ENCODE peak calls at places on chromosomes 2 and 18, in eight cellular contexts. A is GM12864, Q is AG10803, G is cardiac fibroblast, P is right lobe of liver, U is psoas muscle, J is tibial artery, C is lower lobe of right lung. X is an unnamed sample.

GRCh38 chr18:43665239-43665788 is 388.0 kb upstream of the SYT4 start:
- DNase-seq in C (no peak), P (no peak), U (no peak), J (no peak), G (peak), Q (peak), A (no peak), X (peak)

GRCh38 chr2:64679673-64680425 is 26.1 kb upstream of the SERTAD2 start:
- DNase-seq in C (no peak), P (no peak), J (no peak), G (no peak), Q (no peak), U (no peak), A (no peak), X (no peak)

GRCh38 chr18:23107718-23108117 is 27.6 kb upstream of the CABLES1 start:
- DNase-seq in C (no peak), A (no peak), P (no peak), J (no peak), U (no peak), Q (no peak), G (no peak), X (no peak)

GRCh38 chr2:236793041-236794011 is 223.7 kb downstream of the ACKR3 start:
- DNase-seq in C (no peak), G (no peak), U (no peak), Q (no peak), J (no peak), P (no peak), A (no peak), X (no peak)

GRCh38 chr2:54455584-54456525 is at the start of gene SPTBN1:
- DNase-seq in A (no peak), P (peak), U (peak), C (peak), G (peak), J (peak), Q (peak), X (peak)

GRCh38 chr2:37506407-37507068 is 162.1 kb downstream of the QPCT start:
- DNase-seq in C (no peak), U (no peak), G (no peak), Q (peak), A (no peak), J (no peak), P (no peak), X (no peak)

GRCh38 chr2:96554293-96555145 is 18.0 kb downstream of the ARID5A start:
- DNase-seq in C (peak), G (peak), A (no peak), J (peak), P (peak), U (peak), Q (peak), X (no peak)

GRCh38 chr2:103289101-103289725 is 527.4 kb downstream of the TMEM182 start:
- DNase-seq in U (no peak), C (no peak), J (no peak), A (no peak), Q (no peak), P (no peak), G (no peak), X (no peak)

GRCh38 chr2:40364143-40364903 is 87.6 kb downstream of the SLC8A1 start:
- DNase-seq in G (peak), C (no peak), J (no peak), Q (peak), U (no peak), A (no peak), P (no peak), X (no peak)

GRCh38 chr2:104862061-104862941 is 8.4 kb downstream of the POU3F3 start:
- DNase-seq in A (no peak), Q (no peak), C (no peak), G (no peak), P (no peak), U (no peak), J (no peak), X (no peak)

GRCh38 chr2:235005023-235005422 is 53.2 kb downstream of the SH3BP4 start:
- DNase-seq in C (no peak), G (no peak), Q (no peak), P (no peak), U (no peak), J (no peak), A (no peak), X (no peak)

GRCh38 chr2:219477815-219478214 is 20.9 kb upstream of the GMPPA start:
- DNase-seq in A (no peak), Q (no peak), J (no peak), P (no peak), U (no peak), G (no peak), C (no peak), X (no peak)

GRCh38 chr2:219475278-219475677 is 23.4 kb upstream of the GMPPA start:
- DNase-seq in G (no peak), C (no peak), J (no peak), U (no peak), P (no peak), Q (no peak), A (no peak), X (no peak)

GRCh38 chr2:219478916-219479315 is 19.8 kb upstream of the GMPPA start:
- DNase-seq in U (no peak), G (no peak), P (no peak), C (no peak), Q (no peak), J (no peak), A (no peak), X (no peak)

GRCh38 chr2:219475697-219476604 is 22.7 kb upstream of the GMPPA start:
- DNase-seq in A (no peak), P (peak), Q (peak), C (peak), G (peak), J (peak), U (peak), X (no peak)

GRCh38 chr2:219476605-219477578 is 21.8 kb upstream of the GMPPA start:
- DNase-seq in G (no peak), A (no peak), U (no peak), Q (no peak), C (no peak), P (no peak), J (no peak), X (no peak)
- TF ChIP-seq CTCF in G (no peak), A (no peak), U (no peak), Q (no peak), C (no peak), P (no peak), J (no peak), X (no peak)

DNA sequence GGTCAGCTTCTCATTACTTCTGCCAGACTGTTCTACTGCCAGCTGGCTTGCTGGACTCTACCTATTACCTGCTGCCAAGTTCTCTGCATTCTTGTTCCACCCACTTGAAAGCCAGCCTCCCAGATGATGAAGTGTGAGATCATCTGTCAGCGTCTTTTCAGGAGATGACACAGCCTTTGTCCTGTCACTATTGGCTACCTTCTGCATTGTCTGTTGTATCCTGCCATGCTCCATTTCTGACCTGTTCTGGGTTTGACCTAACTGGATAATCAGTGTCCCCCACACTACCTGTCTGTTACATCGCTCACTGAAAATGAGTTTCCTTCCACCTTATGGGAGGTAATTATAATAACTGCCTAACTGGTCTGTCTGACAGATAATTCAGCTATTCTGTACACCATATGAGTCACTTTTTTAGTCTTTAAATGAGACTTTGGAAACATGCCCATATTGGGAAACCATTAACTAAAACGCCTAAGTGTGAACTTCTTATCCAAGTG is 520.6 kb downstream of the METTL4 start:
- DNase-seq in A (no peak), C (no peak), P (no peak), Q (no peak), G (peak), J (no peak), U (no peak), X (no peak)
- H3K4me3 ChIP-seq in A (no peak), C (no peak), P (no peak), Q (no peak), G (no peak), J (no peak), U (no peak), X (no peak)

DNA sequence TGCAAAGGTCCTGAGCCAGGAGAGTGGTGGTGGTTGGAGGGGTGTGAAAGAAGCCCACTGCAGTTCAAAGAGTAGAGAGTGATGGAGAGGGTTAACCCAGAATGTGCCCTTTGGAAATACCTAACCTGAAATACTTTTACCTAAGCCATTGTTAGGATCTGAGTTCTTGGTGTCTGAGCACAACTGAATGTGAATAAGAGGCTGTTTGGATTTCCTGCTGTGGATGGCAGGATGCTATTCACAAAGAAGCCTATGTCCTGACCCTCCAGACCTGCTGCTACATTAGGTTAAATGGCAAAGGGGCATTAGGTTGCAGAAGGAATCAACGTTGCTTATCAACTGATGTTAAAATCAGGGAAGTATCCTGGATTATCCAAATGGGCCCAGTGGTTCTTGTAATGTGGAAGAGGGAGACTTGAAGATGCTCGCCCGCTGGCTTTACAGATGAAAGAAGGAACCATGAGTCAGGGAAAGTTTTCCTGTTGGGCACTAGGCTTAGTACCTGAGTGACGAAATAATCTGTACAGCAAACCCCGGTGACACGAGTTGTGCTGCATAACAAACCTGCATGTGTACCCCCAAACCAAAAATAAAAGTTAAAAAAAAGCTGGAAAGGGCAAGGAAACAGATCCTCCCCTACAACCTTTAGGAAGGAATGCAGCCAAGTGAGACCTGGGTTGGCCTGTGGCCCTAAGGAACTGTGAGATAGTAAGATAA is 27.2 kb downstream of the ITGA6 start:
- DNase-seq in P (no peak), Q (no peak), G (no peak), C (no peak), J (no peak), A (no peak), U (no peak), X (no peak)
- TF ChIP-seq CTCF in P (no peak), Q (no peak), G (no peak), C (no peak), J (no peak), A (no peak), U (no peak), X (no peak)

DNA sequence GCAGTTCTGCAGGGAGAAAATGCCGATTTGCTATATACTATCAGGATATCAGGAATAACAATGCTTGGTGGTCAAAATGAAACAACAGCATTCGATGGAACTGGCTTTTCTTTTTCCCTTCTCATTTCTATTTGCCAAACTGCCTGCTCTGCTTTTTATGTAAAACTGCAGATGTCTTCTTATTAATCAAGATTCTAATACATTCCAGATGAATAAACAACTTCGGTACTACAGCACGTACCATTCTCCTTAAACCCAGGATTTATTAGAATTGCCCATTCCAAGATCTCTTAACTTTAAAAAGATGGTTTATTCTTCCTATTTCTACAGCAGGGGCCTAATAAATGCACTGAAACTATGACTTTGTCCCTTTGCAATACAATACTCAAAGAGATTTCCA is 100.8 kb downstream of the ZNF521 start:
- DNase-seq in P (no peak), G (no peak), Q (peak), J (no peak), C (no peak), A (no peak), U (no peak), X (no peak)
- H3K4me3 ChIP-seq in P (no peak), G (no peak), Q (peak), J (no peak), C (no peak), A (no peak), U (no peak), X (no peak)

GRCh38 chr18:57910817-57911216 is 107.7 kb upstream of the ATP8B1 start:
- DNase-seq in P (no peak), A (no peak), U (no peak), J (no peak), C (no peak), G (no peak), Q (no peak), X (no peak)

GRCh38 chr18:57910134-57910533 is 107.0 kb upstream of the ATP8B1 start:
- DNase-seq in Q (no peak), C (no peak), A (no peak), U (no peak), P (no peak), J (no peak), G (no peak), X (no peak)

GRCh38 chr18:57909620-57910019 is 106.5 kb upstream of the ATP8B1 start:
- DNase-seq in J (no peak), P (no peak), G (no peak), Q (no peak), A (no peak), U (no peak), C (no peak), X (no peak)

GRCh38 chr18:57908092-57908491 is 105.0 kb upstream of the ATP8B1 start:
- DNase-seq in J (no peak), A (no peak), G (no peak), P (no peak), Q (no peak), C (no peak), U (no peak), X (no peak)

GRCh38 chr18:57906852-57907251 is 103.7 kb upstream of the ATP8B1 start:
- DNase-seq in Q (no peak), P (no peak), J (no peak), U (no peak), A (no peak), G (no peak), C (no peak), X (no peak)
- TF ChIP-seq CTCF in Q (no peak), P (no peak), J (no peak), U (no peak), A (peak), G (peak), C (no peak), X (peak)

GRCh38 chr2:85666435-85666924 is 1.5 kb downstream of the SFTPB start:
- DNase-seq in U (no peak), J (no peak), Q (no peak), C (peak), G (no peak), A (no peak), P (no peak), X (no peak)
- H3K4me3 ChIP-seq in U (no peak), J (no peak), Q (no peak), C (peak), G (no peak), A (no peak), P (no peak), X (no peak)

GRCh38 chr2:214591359-214591758 is 180.5 kb downstream of the VWC2L start:
- DNase-seq in Q (no peak), C (no peak), G (no peak), P (no peak), U (no peak), J (no peak), A (no peak), X (no peak)
- TF ChIP-seq CTCF in Q (no peak), C (no peak), G (peak), P (peak), U (no peak), J (no peak), A (no peak), X (no peak)

DNA sequence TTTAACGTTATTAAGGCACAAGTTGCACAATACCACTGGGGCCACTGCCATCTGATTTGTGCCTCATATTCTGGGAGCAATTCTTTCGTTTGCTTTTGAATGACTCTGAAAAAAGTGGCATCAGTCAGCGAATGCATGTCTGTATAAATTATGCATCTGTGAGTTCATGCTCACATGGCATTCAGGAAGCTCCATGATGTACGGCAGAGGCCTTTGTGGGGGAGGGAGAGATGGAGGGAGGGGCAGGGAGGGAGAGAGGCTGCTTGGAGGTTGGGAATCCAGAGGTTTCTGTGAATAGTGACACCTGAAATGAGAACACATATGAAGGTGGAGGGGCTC is 362.2 kb downstream of the SOX11 start:
- DNase-seq in J (no peak), A (no peak), P (no peak), U (no peak), Q (no peak), G (no peak), C (no peak), X (no peak)
- H3K4me3 ChIP-seq in J (no peak), A (no peak), P (no peak), U (no peak), Q (no peak), G (no peak), C (no peak), X (no peak)

GRCh38 chr18:9722691-9723090 is 14.6 kb downstream of the RAB31 start:
- DNase-seq in A (no peak), G (no peak), Q (peak), U (no peak), P (peak), J (no peak), C (no peak), X (no peak)
- TF ChIP-seq CTCF in A (peak), G (no peak), Q (no peak), U (no peak), P (peak), J (no peak), C (peak), X (no peak)

GRCh38 chr2:74291891-74292621 is 51.2 kb downstream of the SLC4A5 start:
- DNase-seq in P (no peak), J (no peak), G (no peak), A (no peak), U (no peak), Q (no peak), C (no peak), X (no peak)

GRCh38 chr2:74292752-74293151 is 50.5 kb downstream of the SLC4A5 start:
- DNase-seq in Q (no peak), P (no peak), A (no peak), J (no peak), U (no peak), G (no peak), C (no peak), X (no peak)

GRCh38 chr2:74291217-74291551 is 52.0 kb downstream of the SLC4A5 start:
- DNase-seq in C (no peak), U (no peak), P (no peak), G (no peak), A (no peak), J (no peak), Q (no peak), X (no peak)

GRCh38 chr2:74290066-74290465 is 53.1 kb downstream of the SLC4A5 start:
- DNase-seq in G (no peak), J (no peak), C (no peak), U (no peak), P (no peak), A (no peak), Q (no peak), X (no peak)

DNA sequence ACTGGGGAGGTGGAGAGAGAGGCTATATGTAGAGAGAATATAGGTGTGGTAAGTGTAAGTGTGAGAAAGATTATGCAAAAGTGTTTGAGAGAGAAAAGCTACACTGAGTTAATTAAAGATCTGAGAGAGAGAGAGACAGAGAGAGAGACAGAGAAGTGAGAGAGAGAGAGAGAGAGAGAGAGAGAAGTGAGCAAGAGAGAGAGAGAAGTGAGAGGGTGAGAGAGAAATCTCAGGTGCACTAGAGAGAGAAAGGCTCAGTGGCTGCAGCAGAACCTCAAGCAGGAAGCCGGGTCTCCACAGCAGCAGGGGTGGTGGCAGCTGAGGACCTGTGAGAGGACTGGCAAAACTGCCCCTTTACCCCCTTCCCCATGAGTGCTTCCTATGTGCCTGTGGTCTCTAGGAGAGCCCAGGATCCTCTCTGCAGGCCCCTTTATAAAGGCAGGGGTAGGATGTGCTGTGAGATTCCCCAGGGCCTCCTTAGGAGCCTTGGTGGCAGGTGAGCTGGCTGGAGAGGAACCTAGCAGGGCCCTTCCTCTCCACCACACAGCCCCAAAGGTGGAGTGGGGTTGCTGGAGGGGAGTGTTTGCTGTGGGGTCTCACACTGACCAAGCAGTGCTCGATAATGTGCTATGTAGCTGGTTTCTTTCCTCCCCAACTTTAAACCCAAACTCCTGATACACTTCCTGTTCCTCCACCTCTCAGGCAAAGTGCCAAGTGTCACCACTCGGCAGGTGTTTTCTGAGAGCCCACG is 52.6 kb downstream of the SLC4A5 start:
- DNase-seq in J (no peak), Q (no peak), G (no peak), C (no peak), A (peak), P (no peak), U (no peak), X (no peak)
- H3K4me3 ChIP-seq in J (no peak), Q (no peak), G (no peak), C (no peak), A (no peak), P (no peak), U (no peak), X (no peak)